ENCODE peak calls at places on chromosomes 5 and 9, in nine cellular contexts. One of them, this sample, is unnamed.

GRCh38 chr5:176762489-176762888 is 47.9 kb upstream of the UNC5A start:
- DNase-seq in GDM1: no peak
- DNase-seq in mammary epithelial cell: peak; percentile 9
- DNase-seq in RKO: peak; percentile 48
- DNase-seq in esophagus squamous epithelium: no peak
- DNase-seq in activated naive CD4-positive, alpha-beta T cell treated with Interleukin-2 at 50 U/mL for 16 hours: no peak
- DNase-seq in activated B cell treated with CpG ODN at 0.5 μM for 24 hours: no peak
- DNase-seq in HT1080: peak; percentile 56
- DNase-seq in neural crest cell: no peak
- DNase-seq in this sample: no peak

GRCh38 chr5:16776611-16777251 is 159.4 kb downstream of the MYO10 start:
- DNase-seq in GDM1: no peak
- DNase-seq in mammary epithelial cell: no peak
- DNase-seq in RKO: no peak
- DNase-seq in esophagus squamous epithelium: no peak
- DNase-seq in activated naive CD4-positive, alpha-beta T cell treated with Interleukin-2 at 50 U/mL for 16 hours: no peak
- DNase-seq in activated B cell treated with CpG ODN at 0.5 μM for 24 hours: no peak
- DNase-seq in HT1080: no peak
- DNase-seq in neural crest cell: peak; percentile 26
- DNase-seq in this sample: no peak

GRCh38 chr5:61450880-61451279 is 118.8 kb downstream of the ZSWIM6 start:
- DNase-seq in GDM1: no peak
- DNase-seq in mammary epithelial cell: peak; percentile 31
- DNase-seq in RKO: no peak
- DNase-seq in esophagus squamous epithelium: no peak
- DNase-seq in activated naive CD4-positive, alpha-beta T cell treated with Interleukin-2 at 50 U/mL for 16 hours: no peak
- DNase-seq in activated B cell treated with CpG ODN at 0.5 μM for 24 hours: no peak
- DNase-seq in HT1080: peak; percentile 58
- DNase-seq in neural crest cell: no peak
- DNase-seq in this sample: no peak

GRCh38 chr9:124743686-124744348 is 27.3 kb downstream of the NR6A1 start:
- DNase-seq in GDM1: no peak
- DNase-seq in mammary epithelial cell: no peak
- DNase-seq in RKO: no peak
- DNase-seq in esophagus squamous epithelium: no peak
- DNase-seq in activated naive CD4-positive, alpha-beta T cell treated with Interleukin-2 at 50 U/mL for 16 hours: no peak
- DNase-seq in activated B cell treated with CpG ODN at 0.5 μM for 24 hours: no peak
- DNase-seq in HT1080: peak; percentile 13
- DNase-seq in neural crest cell: no peak
- DNase-seq in this sample: no peak

GRCh38 chr5:143695941-143696340 is 116.0 kb upstream of the HMHB1 start:
- DNase-seq in GDM1: no peak
- DNase-seq in mammary epithelial cell: no peak
- DNase-seq in RKO: no peak
- DNase-seq in esophagus squamous epithelium: no peak
- DNase-seq in activated naive CD4-positive, alpha-beta T cell treated with Interleukin-2 at 50 U/mL for 16 hours: no peak
- DNase-seq in activated B cell treated with CpG ODN at 0.5 μM for 24 hours: no peak
- DNase-seq in HT1080: no peak
- DNase-seq in neural crest cell: no peak
- DNase-seq in this sample: no peak

GRCh38 chr5:400282-401215 is 42.4 kb upstream of the EXOC3 start:
- DNase-seq in GDM1: no peak
- DNase-seq in mammary epithelial cell: no peak
- DNase-seq in RKO: no peak
- DNase-seq in esophagus squamous epithelium: no peak
- DNase-seq in activated naive CD4-positive, alpha-beta T cell treated with Interleukin-2 at 50 U/mL for 16 hours: no peak
- DNase-seq in activated B cell treated with CpG ODN at 0.5 μM for 24 hours: no peak
- DNase-seq in HT1080: no peak
- DNase-seq in neural crest cell: no peak
- DNase-seq in this sample: no peak

GRCh38 chr5:96340357-96340756 is 92.7 kb downstream of the PCSK1 start:
- DNase-seq in GDM1: no peak
- DNase-seq in mammary epithelial cell: no peak
- DNase-seq in RKO: no peak
- DNase-seq in esophagus squamous epithelium: no peak
- DNase-seq in activated naive CD4-positive, alpha-beta T cell treated with Interleukin-2 at 50 U/mL for 16 hours: no peak
- DNase-seq in activated B cell treated with CpG ODN at 0.5 μM for 24 hours: no peak
- DNase-seq in HT1080: no peak
- DNase-seq in neural crest cell: no peak
- DNase-seq in this sample: no peak

GRCh38 chr9:78301466-78301865 is 4.5 kb downstream of the PSAT1 start:
- DNase-seq in GDM1: no peak
- DNase-seq in mammary epithelial cell: no peak
- DNase-seq in RKO: no peak
- DNase-seq in esophagus squamous epithelium: no peak
- DNase-seq in activated naive CD4-positive, alpha-beta T cell treated with Interleukin-2 at 50 U/mL for 16 hours: no peak
- DNase-seq in activated B cell treated with CpG ODN at 0.5 μM for 24 hours: no peak
- DNase-seq in HT1080: no peak
- DNase-seq in neural crest cell: no peak
- DNase-seq in this sample: no peak

GRCh38 chr9:101727621-101728524 is 10.6 kb downstream of the GRIN3A start:
- DNase-seq in GDM1: no peak
- DNase-seq in mammary epithelial cell: no peak
- DNase-seq in RKO: peak; percentile 70
- DNase-seq in esophagus squamous epithelium: no peak
- DNase-seq in activated naive CD4-positive, alpha-beta T cell treated with Interleukin-2 at 50 U/mL for 16 hours: no peak
- DNase-seq in activated B cell treated with CpG ODN at 0.5 μM for 24 hours: no peak
- DNase-seq in HT1080: no peak
- DNase-seq in neural crest cell: peak; percentile 19
- DNase-seq in this sample: no peak

GRCh38 chr5:142740474-142740873 is 29.7 kb upstream of the ARHGAP26 start:
- DNase-seq in GDM1: no peak
- DNase-seq in mammary epithelial cell: no peak
- DNase-seq in RKO: no peak
- DNase-seq in esophagus squamous epithelium: no peak
- DNase-seq in activated naive CD4-positive, alpha-beta T cell treated with Interleukin-2 at 50 U/mL for 16 hours: no peak
- DNase-seq in activated B cell treated with CpG ODN at 0.5 μM for 24 hours: no peak
- DNase-seq in HT1080: no peak
- DNase-seq in neural crest cell: no peak
- DNase-seq in this sample: no peak

GRCh38 chr9:33750307-33750838 is 45.0 kb upstream of the PRSS3 start:
- DNase-seq in GDM1: no peak
- DNase-seq in mammary epithelial cell: no peak
- DNase-seq in RKO: peak; percentile 42
- DNase-seq in esophagus squamous epithelium: no peak
- DNase-seq in activated naive CD4-positive, alpha-beta T cell treated with Interleukin-2 at 50 U/mL for 16 hours: no peak
- DNase-seq in activated B cell treated with CpG ODN at 0.5 μM for 24 hours: no peak
- DNase-seq in HT1080: no peak
- DNase-seq in neural crest cell: no peak
- DNase-seq in this sample: no peak

GRCh38 chr5:173802670-173803165 is 85.4 kb upstream of the CPEB4 start:
- DNase-seq in GDM1: no peak
- DNase-seq in mammary epithelial cell: peak; percentile 65
- DNase-seq in RKO: no peak
- DNase-seq in esophagus squamous epithelium: no peak
- DNase-seq in activated naive CD4-positive, alpha-beta T cell treated with Interleukin-2 at 50 U/mL for 16 hours: no peak
- DNase-seq in activated B cell treated with CpG ODN at 0.5 μM for 24 hours: no peak
- DNase-seq in HT1080: peak; percentile 54
- DNase-seq in neural crest cell: no peak
- DNase-seq in this sample: peak; percentile 18

GRCh38 chr9:99606955-99607354 is 214.7 kb upstream of the NR4A3 start:
- DNase-seq in GDM1: no peak
- DNase-seq in mammary epithelial cell: no peak
- DNase-seq in RKO: no peak
- DNase-seq in esophagus squamous epithelium: no peak
- DNase-seq in activated naive CD4-positive, alpha-beta T cell treated with Interleukin-2 at 50 U/mL for 16 hours: no peak
- DNase-seq in activated B cell treated with CpG ODN at 0.5 μM for 24 hours: no peak
- DNase-seq in HT1080: no peak
- DNase-seq in neural crest cell: no peak
- DNase-seq in this sample: no peak

GRCh38 chr9:121286973-121287721 is 19.2 kb downstream of the GSN start:
- DNase-seq in GDM1: peak; percentile 74
- DNase-seq in mammary epithelial cell: peak; percentile 99
- DNase-seq in RKO: peak; percentile 91
- DNase-seq in esophagus squamous epithelium: peak; percentile 26
- DNase-seq in activated naive CD4-positive, alpha-beta T cell treated with Interleukin-2 at 50 U/mL for 16 hours: peak; percentile 17
- DNase-seq in activated B cell treated with CpG ODN at 0.5 μM for 24 hours: no peak
- DNase-seq in HT1080: peak; percentile 98
- DNase-seq in neural crest cell: peak; percentile 36
- DNase-seq in this sample: peak; percentile 70

GRCh38 chr9:91248707-91249106 is 113.0 kb downstream of the AUH start:
- DNase-seq in GDM1: no peak
- DNase-seq in mammary epithelial cell: no peak
- DNase-seq in RKO: no peak
- DNase-seq in esophagus squamous epithelium: no peak
- DNase-seq in activated naive CD4-positive, alpha-beta T cell treated with Interleukin-2 at 50 U/mL for 16 hours: no peak
- DNase-seq in activated B cell treated with CpG ODN at 0.5 μM for 24 hours: no peak
- DNase-seq in HT1080: no peak
- DNase-seq in neural crest cell: no peak
- DNase-seq in this sample: no peak

GRCh38 chr9:117000834-117001233 is 313.7 kb downstream of the TRIM32 start:
- DNase-seq in GDM1: no peak
- DNase-seq in mammary epithelial cell: no peak
- DNase-seq in RKO: no peak
- DNase-seq in esophagus squamous epithelium: no peak
- DNase-seq in activated naive CD4-positive, alpha-beta T cell treated with Interleukin-2 at 50 U/mL for 16 hours: no peak
- DNase-seq in activated B cell treated with CpG ODN at 0.5 μM for 24 hours: no peak
- DNase-seq in HT1080: no peak
- DNase-seq in neural crest cell: no peak
- DNase-seq in this sample: no peak

GRCh38 chr9:123997665-123998277 is 13.8 kb upstream of the LHX2 start:
- DNase-seq in GDM1: no peak
- DNase-seq in mammary epithelial cell: peak; percentile 79
- DNase-seq in RKO: no peak
- DNase-seq in esophagus squamous epithelium: no peak
- DNase-seq in activated naive CD4-positive, alpha-beta T cell treated with Interleukin-2 at 50 U/mL for 16 hours: no peak
- DNase-seq in activated B cell treated with CpG ODN at 0.5 μM for 24 hours: peak; percentile 40
- DNase-seq in HT1080: no peak
- DNase-seq in neural crest cell: no peak
- DNase-seq in this sample: no peak

GRCh38 chr5:143014017-143014651 is 244.0 kb downstream of the ARHGAP26 start:
- DNase-seq in GDM1: peak; percentile 42
- DNase-seq in mammary epithelial cell: no peak
- DNase-seq in RKO: peak; percentile 14
- DNase-seq in esophagus squamous epithelium: no peak
- DNase-seq in activated naive CD4-positive, alpha-beta T cell treated with Interleukin-2 at 50 U/mL for 16 hours: peak; percentile 33
- DNase-seq in activated B cell treated with CpG ODN at 0.5 μM for 24 hours: no peak
- DNase-seq in HT1080: no peak
- DNase-seq in neural crest cell: peak; percentile 12
- DNase-seq in this sample: no peak

GRCh38 chr5:72842816-72843215 is 26.4 kb downstream of the TNPO1 start:
- DNase-seq in GDM1: peak; percentile 23
- DNase-seq in mammary epithelial cell: peak; percentile 55
- DNase-seq in RKO: peak; percentile 55
- DNase-seq in esophagus squamous epithelium: no peak
- DNase-seq in activated naive CD4-positive, alpha-beta T cell treated with Interleukin-2 at 50 U/mL for 16 hours: no peak
- DNase-seq in activated B cell treated with CpG ODN at 0.5 μM for 24 hours: no peak
- DNase-seq in HT1080: peak; percentile 70
- DNase-seq in neural crest cell: no peak
- DNase-seq in this sample: no peak

GRCh38 chr9:27022920-27023319 is 17.4 kb upstream of the LRRC19 start:
- DNase-seq in GDM1: no peak
- DNase-seq in mammary epithelial cell: no peak
- DNase-seq in RKO: no peak
- DNase-seq in esophagus squamous epithelium: no peak
- DNase-seq in activated naive CD4-positive, alpha-beta T cell treated with Interleukin-2 at 50 U/mL for 16 hours: no peak
- DNase-seq in activated B cell treated with CpG ODN at 0.5 μM for 24 hours: no peak
- DNase-seq in HT1080: no peak
- DNase-seq in neural crest cell: no peak
- DNase-seq in this sample: no peak

GRCh38 chr9:108278341-108278740 is 577.4 kb downstream of the ACTL7B start:
- DNase-seq in GDM1: no peak
- DNase-seq in mammary epithelial cell: no peak
- DNase-seq in RKO: no peak
- DNase-seq in esophagus squamous epithelium: no peak
- DNase-seq in activated naive CD4-positive, alpha-beta T cell treated with Interleukin-2 at 50 U/mL for 16 hours: no peak
- DNase-seq in activated B cell treated with CpG ODN at 0.5 μM for 24 hours: no peak
- DNase-seq in HT1080: no peak
- DNase-seq in neural crest cell: no peak
- DNase-seq in this sample: no peak

GRCh38 chr9:107090218-107090617 is 192.9 kb upstream of the RAD23B start:
- DNase-seq in GDM1: no peak
- DNase-seq in mammary epithelial cell: no peak
- DNase-seq in RKO: no peak
- DNase-seq in esophagus squamous epithelium: no peak
- DNase-seq in activated naive CD4-positive, alpha-beta T cell treated with Interleukin-2 at 50 U/mL for 16 hours: no peak
- DNase-seq in activated B cell treated with CpG ODN at 0.5 μM for 24 hours: no peak
- DNase-seq in HT1080: no peak
- DNase-seq in neural crest cell: no peak
- DNase-seq in this sample: no peak

GRCh38 chr9:14097215-14097614 is 216.7 kb downstream of the NFIB start:
- DNase-seq in GDM1: no peak
- DNase-seq in mammary epithelial cell: peak; percentile 44
- DNase-seq in RKO: no peak
- DNase-seq in esophagus squamous epithelium: no peak
- DNase-seq in activated naive CD4-positive, alpha-beta T cell treated with Interleukin-2 at 50 U/mL for 16 hours: no peak
- DNase-seq in activated B cell treated with CpG ODN at 0.5 μM for 24 hours: no peak
- DNase-seq in HT1080: no peak
- DNase-seq in neural crest cell: no peak
- DNase-seq in this sample: no peak

GRCh38 chr9:92151691-92152393 is 36.6 kb upstream of the SPTLC1 start:
- DNase-seq in GDM1: peak; percentile 57
- DNase-seq in mammary epithelial cell: peak; percentile 74
- DNase-seq in RKO: peak; percentile 91
- DNase-seq in esophagus squamous epithelium: no peak
- DNase-seq in activated naive CD4-positive, alpha-beta T cell treated with Interleukin-2 at 50 U/mL for 16 hours: no peak
- DNase-seq in activated B cell treated with CpG ODN at 0.5 μM for 24 hours: no peak
- DNase-seq in HT1080: peak; percentile 83
- DNase-seq in neural crest cell: no peak
- DNase-seq in this sample: no peak

GRCh38 chr9:81032030-81032572 is 657.2 kb downstream of the TLE1 start:
- DNase-seq in GDM1: no peak
- DNase-seq in mammary epithelial cell: peak; percentile 76
- DNase-seq in RKO: peak; percentile 37
- DNase-seq in esophagus squamous epithelium: no peak
- DNase-seq in activated naive CD4-positive, alpha-beta T cell treated with Interleukin-2 at 50 U/mL for 16 hours: no peak
- DNase-seq in activated B cell treated with CpG ODN at 0.5 μM for 24 hours: no peak
- DNase-seq in HT1080: peak; percentile 70
- DNase-seq in neural crest cell: no peak
- DNase-seq in this sample: no peak

GRCh38 chr5:72702881-72703434 is 113.5 kb upstream of the TNPO1 start:
- DNase-seq in GDM1: no peak
- DNase-seq in mammary epithelial cell: no peak
- DNase-seq in RKO: no peak
- DNase-seq in esophagus squamous epithelium: no peak
- DNase-seq in activated naive CD4-positive, alpha-beta T cell treated with Interleukin-2 at 50 U/mL for 16 hours: no peak
- DNase-seq in activated B cell treated with CpG ODN at 0.5 μM for 24 hours: no peak
- DNase-seq in HT1080: no peak
- DNase-seq in neural crest cell: no peak
- DNase-seq in this sample: no peak